ENCODE peak calls at places on chromosomes 1 and 21, in four cellular contexts. One of them, this sample, is unnamed. For H3K4me1, the result is how much of the 10 kb centered on the place peaks cover.

GRCh38 chr1:63843884-63844283 is 70.1 kb downstream of the ROR1 start:
- DNase-seq in HepG2: no peak
- DNase-seq in K562: no peak
- DNase-seq in GM12878: no peak
- DNase-seq in this sample: no peak

GRCh38 chr1:245686446-245687030 is 531.8 kb downstream of the KIF26B start:
- DNase-seq in HepG2: no peak
- DNase-seq in K562: no peak
- DNase-seq in GM12878: no peak
- DNase-seq in this sample: no peak

GRCh38 chr1:3552176-3552575 is 59.1 kb downstream of the MEGF6 start:
- DNase-seq in HepG2: no peak
- DNase-seq in K562: no peak
- DNase-seq in GM12878: no peak
- DNase-seq in this sample: no peak

GRCh38 chr1:219419135-219419534 is 193.8 kb downstream of the ZC3H11B start:
- DNase-seq in HepG2: no peak
- DNase-seq in K562: no peak
- DNase-seq in GM12878: no peak
- DNase-seq in this sample: no peak

GRCh38 chr1:29783501-29784275 is 547.4 kb downstream of the PTPRU start:
- DNase-seq in HepG2: no peak
- DNase-seq in K562: no peak
- DNase-seq in GM12878: no peak
- DNase-seq in this sample: peak

GRCh38 chr1:108502624-108503023 is 52.5 kb downstream of the NBPF6 start:
- DNase-seq in HepG2: no peak
- DNase-seq in K562: no peak
- DNase-seq in GM12878: no peak
- DNase-seq in this sample: no peak

GRCh38 chr1:90475623-90476022 is 241.5 kb downstream of the BARHL2 start:
- DNase-seq in HepG2: no peak
- DNase-seq in K562: no peak
- DNase-seq in GM12878: no peak
- DNase-seq in this sample: no peak

GRCh38 chr1:219465247-219466093 is 147.4 kb downstream of the ZC3H11B start:
- DNase-seq in HepG2: no peak
- DNase-seq in K562: no peak
- DNase-seq in GM12878: peak
- DNase-seq in this sample: no peak

GRCh38 chr1:56547977-56548376 is 31.4 kb downstream of the PLPP3 start:
- DNase-seq in HepG2: peak
- DNase-seq in K562: no peak
- DNase-seq in GM12878: no peak
- DNase-seq in this sample: no peak

GRCh38 chr21:39612233-39613028 is at the start of gene B3GALT5:
- DNase-seq in HepG2: no peak
- DNase-seq in K562: no peak
- DNase-seq in GM12878: no peak
- DNase-seq in this sample: peak

GRCh38 chr1:204408602-204409001 is 3.0 kb downstream of the PPP1R15B start:
- DNase-seq in HepG2: no peak
- DNase-seq in K562: no peak
- DNase-seq in GM12878: no peak
- DNase-seq in this sample: no peak

GRCh38 chr1:113808450-113809195 is 3.7 kb downstream of the RSBN1 start:
- DNase-seq in HepG2: no peak
- DNase-seq in K562: no peak
- DNase-seq in GM12878: no peak
- DNase-seq in this sample: no peak

GRCh38 chr1:237851209-237851845 is 39.4 kb downstream of the ZP4 start:
- DNase-seq in HepG2: peak
- DNase-seq in K562: peak
- DNase-seq in GM12878: no peak
- DNase-seq in this sample: peak
- TF ChIP-seq FOXM1 in HepG2: no peak
- TF ChIP-seq FOXM1 in K562: no peak
- TF ChIP-seq FOXM1 in GM12878: no peak
- TF ChIP-seq FOXM1 in this sample: no peak

DNA sequence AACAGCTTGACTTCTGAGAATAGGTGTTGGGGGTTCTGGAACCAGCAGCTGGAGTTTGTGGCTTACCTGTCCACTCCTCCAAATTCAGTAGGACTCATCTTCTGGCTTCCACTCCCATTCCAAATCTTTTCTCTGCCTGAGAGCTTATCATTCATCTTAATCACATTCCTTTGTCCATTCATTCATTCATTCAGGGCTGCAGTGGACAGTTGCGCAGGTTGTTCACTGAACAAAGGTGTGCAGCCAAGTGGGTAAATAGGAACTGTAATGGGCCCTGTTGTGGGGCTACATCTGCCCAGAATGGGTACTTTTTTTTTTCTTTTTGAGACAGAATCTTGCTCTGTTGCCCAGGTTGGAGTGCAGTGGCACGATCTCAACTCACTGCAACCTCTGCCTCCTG is 3.4 kb upstream of the HSPG2 start:
- DNase-seq in HepG2: no peak
- DNase-seq in K562: no peak
- DNase-seq in GM12878: no peak
- DNase-seq in this sample: no peak
- H3K4me1 ChIP-seq in HepG2: half or more
- H3K4me1 ChIP-seq in K562: half or more
- H3K4me1 ChIP-seq in GM12878: under half
- H3K4me1 ChIP-seq in this sample: under half

DNA sequence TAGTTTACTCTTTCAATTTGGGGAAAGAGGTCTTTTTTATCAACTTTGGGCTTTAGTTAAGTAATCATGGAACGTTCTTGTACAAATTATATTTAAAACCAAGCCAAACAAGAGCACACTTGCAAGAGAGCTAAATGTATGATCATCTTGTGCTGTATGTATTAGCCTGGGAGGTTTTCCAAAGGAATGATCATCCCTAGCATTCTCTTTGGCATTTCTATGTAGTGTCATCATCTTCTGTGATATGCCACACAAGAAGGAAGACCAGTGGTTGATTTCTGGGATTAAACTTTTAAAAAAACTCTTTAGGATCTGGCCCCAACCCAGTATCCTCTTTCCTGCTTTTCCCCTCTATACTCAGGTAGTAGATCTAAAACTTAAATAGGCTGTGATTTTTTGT is 38.4 kb upstream of the KCNQ4 start:
- DNase-seq in HepG2: no peak
- DNase-seq in K562: no peak
- DNase-seq in GM12878: no peak
- DNase-seq in this sample: no peak
- TF ChIP-seq FOXM1 in HepG2: no peak
- TF ChIP-seq FOXM1 in K562: no peak
- TF ChIP-seq FOXM1 in GM12878: no peak
- TF ChIP-seq FOXM1 in this sample: no peak

GRCh38 chr1:43299101-43299500 is 1.7 kb upstream of the TIE1 start:
- DNase-seq in HepG2: no peak
- DNase-seq in K562: no peak
- DNase-seq in GM12878: no peak
- DNase-seq in this sample: no peak
- H3K4me1 ChIP-seq in HepG2: under half
- H3K4me1 ChIP-seq in K562: under half
- H3K4me1 ChIP-seq in GM12878: under half
- H3K4me1 ChIP-seq in this sample: under half

GRCh38 chr1:99171126-99171813 is 93.0 kb upstream of the PLPPR4 start:
- DNase-seq in HepG2: no peak
- DNase-seq in K562: no peak
- DNase-seq in GM12878: no peak
- DNase-seq in this sample: no peak

GRCh38 chr1:99176753-99177152 is 87.5 kb upstream of the PLPPR4 start:
- DNase-seq in HepG2: no peak
- DNase-seq in K562: no peak
- DNase-seq in GM12878: no peak
- DNase-seq in this sample: peak

GRCh38 chr1:99170516-99170915 is 93.8 kb upstream of the PLPPR4 start:
- DNase-seq in HepG2: no peak
- DNase-seq in K562: no peak
- DNase-seq in GM12878: no peak
- DNase-seq in this sample: no peak

GRCh38 chr1:99173282-99173681 is 91.0 kb upstream of the PLPPR4 start:
- DNase-seq in HepG2: no peak
- DNase-seq in K562: no peak
- DNase-seq in GM12878: no peak
- DNase-seq in this sample: no peak

GRCh38 chr1:99173900-99174299 is 90.4 kb upstream of the PLPPR4 start:
- DNase-seq in HepG2: no peak
- DNase-seq in K562: no peak
- DNase-seq in GM12878: no peak
- DNase-seq in this sample: no peak
- TF ChIP-seq FOXM1 in HepG2: no peak
- TF ChIP-seq FOXM1 in K562: no peak
- TF ChIP-seq FOXM1 in GM12878: no peak
- TF ChIP-seq FOXM1 in this sample: no peak

DNA sequence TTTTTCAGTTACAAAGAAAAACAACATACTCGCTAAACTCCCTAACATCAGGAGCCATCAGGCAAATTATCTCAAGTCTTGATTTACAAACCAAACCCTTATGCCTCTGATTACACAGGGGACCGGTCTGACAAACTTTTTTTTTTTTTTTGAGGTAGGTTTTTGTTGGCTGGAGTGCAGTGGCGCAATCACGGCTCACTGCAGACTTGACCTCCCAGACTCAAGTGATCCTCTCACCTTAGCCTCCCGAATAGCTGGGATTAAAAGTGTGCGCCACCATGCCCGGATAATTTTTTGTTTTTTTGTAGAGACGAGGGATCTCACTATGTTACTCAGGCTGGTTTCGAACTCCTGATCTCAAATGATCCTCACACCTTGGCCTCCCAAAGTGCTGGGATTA is 3.8 kb upstream of the MIIP start:
- DNase-seq in HepG2: no peak
- DNase-seq in K562: no peak
- DNase-seq in GM12878: no peak
- DNase-seq in this sample: no peak
- H3K4me1 ChIP-seq in HepG2: under half
- H3K4me1 ChIP-seq in K562: under half
- H3K4me1 ChIP-seq in GM12878: under half
- H3K4me1 ChIP-seq in this sample: under half

This sample was measured in SK-N-SH.